ENCODE peak calls at places on chromosomes 16 and 17, in five cellular contexts. One of them, this sample, is unnamed.

GRCh38 chr16:1297413-1297773 is 12.0 kb upstream of the UBE2I start:
- DNase-seq in heart left ventricle: no peak
- DNase-seq in NCI-H1436: no peak
- DNase-seq in HEK293T: no peak
- DNase-seq in erythroblast: no peak
- DNase-seq in this sample: no peak

GRCh38 chr16:2535644-2536021 is 2.2 kb upstream of the PDPK1 start:
- DNase-seq in heart left ventricle: no peak
- DNase-seq in NCI-H1436: no peak
- DNase-seq in HEK293T: no peak
- DNase-seq in erythroblast: no peak
- DNase-seq in this sample: no peak

GRCh38 chr17:21201302-21201602 is 12.7 kb downstream of the TMEM11 start:
- DNase-seq in heart left ventricle: peak
- DNase-seq in NCI-H1436: peak
- DNase-seq in HEK293T: no peak
- DNase-seq in erythroblast: no peak
- DNase-seq in this sample: no peak

GRCh38 chr16:9033125-9033830 is 58.2 kb upstream of the HAPSTR1 start:
- DNase-seq in heart left ventricle: no peak
- DNase-seq in NCI-H1436: no peak
- DNase-seq in HEK293T: peak
- DNase-seq in erythroblast: peak
- DNase-seq in this sample: no peak

GRCh38 chr16:70736454-70737376 is 50.9 kb upstream of the MTSS2 start:
- DNase-seq in heart left ventricle: no peak
- DNase-seq in NCI-H1436: no peak
- DNase-seq in HEK293T: no peak
- DNase-seq in erythroblast: no peak
- DNase-seq in this sample: no peak

GRCh38 chr17:44830359-44831269 is 527 bp upstream of the GJC1 start:
- DNase-seq in heart left ventricle: peak
- DNase-seq in NCI-H1436: peak
- DNase-seq in HEK293T: peak
- DNase-seq in erythroblast: no peak
- DNase-seq in this sample: no peak

GRCh38 chr16:57213462-57213861 is 27.3 kb downstream of the RSPRY1 start:
- DNase-seq in heart left ventricle: no peak
- DNase-seq in NCI-H1436: no peak
- DNase-seq in HEK293T: no peak
- DNase-seq in erythroblast: no peak
- DNase-seq in this sample: no peak

GRCh38 chr16:65044861-65045260 is 77.0 kb downstream of the CDH11 start:
- DNase-seq in heart left ventricle: no peak
- DNase-seq in NCI-H1436: no peak
- DNase-seq in HEK293T: no peak
- DNase-seq in erythroblast: no peak
- DNase-seq in this sample: no peak

GRCh38 chr17:4520881-4521600 is 22.4 kb downstream of the SPNS2 start:
- DNase-seq in heart left ventricle: no peak
- DNase-seq in NCI-H1436: no peak
- DNase-seq in HEK293T: no peak
- DNase-seq in erythroblast: no peak
- DNase-seq in this sample: no peak

GRCh38 chr17:75504347-75505151 is 10.8 kb downstream of the CASKIN2 start:
- DNase-seq in heart left ventricle: no peak
- DNase-seq in NCI-H1436: no peak
- DNase-seq in HEK293T: peak
- DNase-seq in erythroblast: peak
- DNase-seq in this sample: no peak

GRCh38 chr17:34252138-34252889 is 2.8 kb upstream of the CCL2 start:
- DNase-seq in heart left ventricle: peak
- DNase-seq in NCI-H1436: no peak
- DNase-seq in HEK293T: no peak
- DNase-seq in erythroblast: no peak
- DNase-seq in this sample: no peak

GRCh38 chr16:85479972-85480726 is 133.0 kb upstream of the GSE1 start:
- DNase-seq in heart left ventricle: no peak
- DNase-seq in NCI-H1436: peak
- DNase-seq in HEK293T: peak
- DNase-seq in erythroblast: peak
- DNase-seq in this sample: peak

GRCh38 chr16:81787659-81788058 is 8.6 kb downstream of the PLCG2 start:
- DNase-seq in heart left ventricle: no peak
- DNase-seq in NCI-H1436: no peak
- DNase-seq in HEK293T: no peak
- DNase-seq in erythroblast: no peak
- DNase-seq in this sample: no peak

GRCh38 chr17:43356999-43357398 is 41.8 kb upstream of the ARL4D start:
- DNase-seq in heart left ventricle: no peak
- DNase-seq in NCI-H1436: no peak
- DNase-seq in HEK293T: no peak
- DNase-seq in erythroblast: no peak
- DNase-seq in this sample: no peak

GRCh38 chr17:78374631-78375274 is 3.7 kb upstream of the PGS1 start:
- DNase-seq in heart left ventricle: no peak
- DNase-seq in NCI-H1436: no peak
- DNase-seq in HEK293T: no peak
- DNase-seq in erythroblast: no peak
- DNase-seq in this sample: no peak

This sample was measured in NCI-H1092.